ENCODE peak calls at places on chromosomes 4 and X, in four cellular contexts. W is GM23338, H is kidney epithelial cell, P is Peyer's patch. X is an unnamed sample.
A peak's percentile ranks its signal among the peaks of the same experiment; 100 is the strongest.

GRCh38 chrX:139600105-139600504 is 69.6 kb downstream of the F9 start:
- DNase-seq in W (no peak), P (no peak), H (no peak), X (no peak)

GRCh38 chr4:17400696-17401095 is 111.2 kb downstream of the QDPR start:
- DNase-seq in P (no peak), H (no peak), W (no peak), X (no peak)

GRCh38 chr4:7261174-7261573 is 68.8 kb downstream of the SORCS2 start:
- DNase-seq in H (no peak), P (no peak), W (no peak), X (no peak)

GRCh38 chr4:61532324-61532723 is 332.2 kb downstream of the ADGRL3 start:
- DNase-seq in P (no peak), W (no peak), H (peak; percentile 39), X (no peak)

GRCh38 chrX:15815779-15816452 is 25.6 kb downstream of the ZRSR2 start:
- DNase-seq in P (no peak), H (no peak), W (peak; percentile 63), X (no peak)

GRCh38 chrX:40097492-40098263 is at the start of gene BCOR:
- DNase-seq in W (peak; percentile 70), P (peak; percentile 82), H (no peak), X (no peak)

GRCh38 chr4:7183780-7184460 is 8.4 kb upstream of the SORCS2 start:
- DNase-seq in H (no peak), W (no peak), P (no peak), X (no peak)

GRCh38 chrX:72366746-72367145 is 61.0 kb upstream of the CITED1 start:
- DNase-seq in P (no peak), H (no peak), W (no peak), X (no peak)

GRCh38 chr4:99008051-99008450 is 12.5 kb downstream of the METAP1 start:
- DNase-seq in H (no peak), W (no peak), P (no peak), X (no peak)

GRCh38 chr4:6701371-6701770 is 7.7 kb downstream of the S100P start:
- DNase-seq in W (peak; percentile 96), H (no peak), P (no peak), X (no peak)

GRCh38 chrX:95056901-95057300 is 1382.9 kb downstream of the FAM133A start:
- DNase-seq in H (no peak), W (peak; percentile 9), P (no peak), X (no peak)

GRCh38 chr4:187294861-187295260 is 571.2 kb upstream of the FAT1 start:
- DNase-seq in W (no peak), P (no peak), H (no peak), X (peak; percentile 24)

GRCh38 chr4:69584135-69584534 is 55.3 kb downstream of the UGT2A2 start:
- DNase-seq in W (no peak), H (no peak), P (no peak), X (no peak)

GRCh38 chrX:21840199-21840557 is 761 bp downstream of the MBTPS2 start:
- DNase-seq in H (no peak), P (no peak), W (no peak), X (no peak)

GRCh38 chrX:68895339-68896250 is 66.8 kb downstream of the EFNB1 start:
- DNase-seq in P (peak; percentile 73), H (peak; percentile 53), W (no peak), X (no peak)

GRCh38 chrX:109352121-109352556 is 129.7 kb downstream of the GUCY2F start:
- DNase-seq in W (no peak), P (no peak), H (no peak), X (no peak)

DNA sequence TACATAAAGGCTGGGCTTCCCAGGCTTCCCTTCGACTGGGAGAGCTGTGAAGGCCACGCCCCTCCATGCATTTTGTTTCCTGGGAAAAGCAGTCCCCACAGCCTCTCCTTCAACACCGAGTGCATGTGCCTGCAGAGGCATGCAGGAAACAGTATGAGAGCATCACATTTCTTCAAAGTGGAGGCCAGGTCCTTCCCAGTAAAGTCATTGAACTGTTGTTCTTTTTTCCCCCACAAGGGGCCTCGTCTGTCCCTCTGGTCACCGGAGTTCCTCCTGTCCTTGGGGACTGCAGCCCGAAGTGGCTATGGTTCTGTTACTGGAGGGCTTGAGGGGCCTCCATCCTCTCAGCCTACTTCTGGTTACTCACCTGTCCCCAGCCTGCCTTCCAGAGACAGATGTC is 56.0 kb downstream of the RAI2 start:
- DNase-seq in P (no peak), H (no peak), W (peak; percentile 52), X (no peak)
- TF ChIP-seq CTCF in P (no peak), H (no peak), W (peak; percentile 10), X (no peak)

GRCh38 chr4:36230523-36230922 is 13.8 kb downstream of the ARAP2 start:
- DNase-seq in H (no peak), W (no peak), P (no peak), X (no peak)

GRCh38 chr4:36236159-36236558 is 8.2 kb downstream of the ARAP2 start:
- DNase-seq in P (no peak), H (no peak), W (no peak), X (no peak)

GRCh38 chr4:36237366-36238353 is 6.7 kb downstream of the ARAP2 start:
- DNase-seq in P (no peak), H (no peak), W (no peak), X (no peak)

GRCh38 chr4:36235306-36235705 is 9.0 kb downstream of the ARAP2 start:
- DNase-seq in H (no peak), P (no peak), W (peak; percentile 52), X (no peak)

GRCh38 chr4:36233567-36234266 is 10.6 kb downstream of the ARAP2 start:
- DNase-seq in H (no peak), W (no peak), P (no peak), X (no peak)
- H3K4me3 ChIP-seq in H (no peak overlapping the region), W (no peak overlapping the region), P (no peak overlapping the region), X (no peak overlapping the region)

DNA sequence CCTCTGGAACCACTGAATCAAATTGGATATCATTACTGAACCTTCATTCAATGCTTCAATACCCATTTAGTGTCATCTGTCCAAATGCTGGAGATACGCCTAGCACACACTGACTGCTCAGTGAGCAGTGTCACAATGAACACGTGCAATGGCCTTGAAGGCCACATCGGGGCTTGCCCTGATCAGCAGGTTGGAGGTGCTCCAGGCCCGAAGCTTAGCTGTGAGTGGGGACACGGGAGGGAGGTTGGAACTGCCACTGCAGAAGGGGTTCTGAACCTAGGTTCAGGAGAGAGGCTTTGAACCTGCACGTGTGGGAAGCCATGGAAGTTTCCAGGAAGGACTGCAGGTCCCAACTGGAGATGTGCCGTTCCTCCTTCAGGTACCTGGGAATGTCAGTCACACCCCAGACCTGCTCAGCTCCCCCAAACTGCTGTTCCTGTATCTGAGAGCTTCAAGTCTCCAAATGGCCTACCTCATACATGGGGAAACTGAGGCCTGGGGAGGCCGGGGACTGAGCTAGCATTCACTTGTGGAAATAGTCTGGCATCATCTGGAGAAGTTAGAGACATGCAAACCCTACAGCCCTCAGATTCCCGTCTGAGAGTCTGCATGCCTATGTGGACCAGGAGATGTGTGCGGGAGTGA is 1.9 kb upstream of the WAS start:
- DNase-seq in H (no peak), P (no peak), W (no peak), X (no peak)
- TF ChIP-seq CTCF in H (no peak), P (no peak), W (no peak), X (no peak)

GRCh38 chr4:144646523-144647094 is 653 bp downstream of the HHIP start:
- DNase-seq in H (no peak), P (no peak), W (peak; percentile 33), X (no peak)

GRCh38 chr4:144648042-144648441 is 2.1 kb downstream of the HHIP start:
- DNase-seq in H (no peak), P (no peak), W (peak; percentile 42), X (no peak)

GRCh38 chr4:144647095-144647959 is 1.4 kb downstream of the HHIP start:
- DNase-seq in H (no peak), W (peak; percentile 82), P (no peak), X (no peak)

GRCh38 chr4:144649646-144650045 is 3.7 kb downstream of the HHIP start:
- DNase-seq in H (no peak), P (no peak), W (peak; percentile 49), X (no peak)

DNA sequence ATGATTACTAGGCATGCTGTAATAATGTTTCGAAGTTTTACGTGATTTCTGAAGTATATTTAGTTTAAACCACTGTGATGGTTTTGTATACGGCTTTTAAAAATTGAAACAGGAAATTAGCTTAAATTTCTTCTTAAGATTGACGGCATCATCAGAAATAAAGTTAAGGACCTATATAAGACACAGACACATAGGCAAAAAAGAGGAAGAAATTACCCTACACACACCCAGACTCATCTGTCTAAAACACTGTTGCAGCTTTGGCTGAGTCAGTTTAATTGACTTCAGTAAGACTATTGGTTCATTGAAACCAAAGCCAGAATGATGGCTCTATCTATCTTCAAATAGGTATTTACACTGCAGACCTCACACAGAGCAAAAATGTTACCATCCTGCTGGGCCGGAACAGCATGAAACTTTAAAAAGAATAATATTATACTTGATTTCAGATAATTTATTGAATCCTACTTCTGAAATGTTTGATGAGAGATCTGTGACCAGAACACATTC is 4.4 kb downstream of the HHIP start:
- DNase-seq in H (no peak), P (no peak), W (peak; percentile 40), X (no peak)
- H3K4me3 ChIP-seq in H (no peak overlapping the region), P (no peak overlapping the region), W (peak overlapping the region; percentile 4), X (no peak overlapping the region)

DNA sequence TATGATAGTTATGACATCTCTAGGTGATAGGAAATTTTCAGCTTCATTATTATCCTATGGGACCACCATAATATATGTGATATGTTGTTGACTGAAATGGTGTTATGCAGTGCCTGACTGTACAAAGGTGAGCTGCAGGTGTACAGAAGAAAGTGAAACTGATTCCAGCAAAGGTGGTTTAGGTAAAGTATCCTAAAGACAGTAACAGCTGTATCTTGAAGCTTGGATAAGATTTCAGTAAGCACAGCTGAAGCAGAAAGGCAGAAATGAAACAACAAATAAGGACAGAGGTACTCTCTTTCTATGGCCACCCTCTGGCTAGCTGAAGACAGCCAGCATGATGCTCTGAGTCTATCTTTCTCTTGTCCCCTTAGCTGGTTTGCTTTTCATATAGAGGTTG is 30.0 kb upstream of the PGK1 start:
- DNase-seq in P (no peak), W (no peak), H (no peak), X (no peak)
- TF ChIP-seq CTCF in P (no peak), W (no peak), H (no peak), X (no peak)

X was measured in AG04449.